ENCODE peak calls at places on chromosomes 3 and 15, in seven cellular contexts. F is kidney tubule cell; N is stimulated activated CD4-positive, alpha-beta T cell treated with anti-CD3 and anti-CD28 coated beads, Interleukin-4, amount 100 ng/mL, for 4 hours; A is CD4-positive, CD25-positive, alpha-beta regulatory T cell; D is activated naive CD4-positive, alpha-beta T cell; E is aorta; V is fibroblast of villous mesenchyme. G is an unnamed sample.

GRCh38 chr3:70554170-70554569 is 241.7 kb upstream of the MDFIC2 start:
- DNase-seq in F (peak), N (no peak), A (no peak), D (no peak), E (no peak), V (no peak), G (no peak)

GRCh38 chr3:159761377-159761776 is 227.3 kb upstream of the IL12A start:
- DNase-seq in F (peak), N (no peak), A (no peak), D (no peak), E (peak), V (peak), G (no peak)

GRCh38 chr3:61715886-61716527 is 154.6 kb downstream of the PTPRG start:
- DNase-seq in F (no peak), N (no peak), A (no peak), D (no peak), E (no peak), V (no peak), G (no peak)

GRCh38 chr3:10644189-10644588 is 138.8 kb upstream of the ATP2B2 start:
- DNase-seq in F (no peak), N (no peak), A (no peak), D (no peak), E (no peak), V (no peak), G (no peak)

GRCh38 chr15:48375767-48376166 is 44.5 kb downstream of the DUT start:
- DNase-seq in F (no peak), N (no peak), A (no peak), D (no peak), E (no peak), V (no peak), G (no peak)

GRCh38 chr15:62975515-62975914 is 67.0 kb upstream of the TPM1 start:
- DNase-seq in F (peak), N (no peak), A (no peak), D (no peak), E (no peak), V (no peak), G (no peak)

GRCh38 chr15:49918106-49918505 is 200.9 kb downstream of the ATP8B4 start:
- DNase-seq in F (peak), N (no peak), A (no peak), D (no peak), E (no peak), V (peak), G (no peak)

GRCh38 chr3:126419886-126420786 is 25.4 kb downstream of the CFAP100 start:
- DNase-seq in F (peak), N (no peak), A (no peak), D (no peak), E (no peak), V (no peak), G (peak)

GRCh38 chr3:31692714-31693113 is 160.0 kb downstream of the STT3B start:
- DNase-seq in F (no peak), N (no peak), A (no peak), D (no peak), E (no peak), V (no peak), G (no peak)

G was measured in upper lobe of right lung.